ENCODE peak calls at places on chromosomes 2 and 18, in seven cellular contexts. F, W, K, P, H, D and X are unnamed samples.

GRCh38 chr18:76573325-76574025 is 78.4 kb upstream of the ZNF516 start:
- DNase-seq in W (no peak), D (no peak), K (no peak), H (no peak), F (peak), P (no peak), X (no peak)

GRCh38 chr2:9329497-9329896 is 93.8 kb downstream of the ITGB1BP1 start:
- DNase-seq in H (no peak), W (no peak), D (no peak), F (no peak), K (no peak), P (no peak), X (no peak)

GRCh38 chr2:181978351-181979150 is 7.1 kb upstream of the PPP1R1C start:
- DNase-seq in K (no peak), D (no peak), F (no peak), H (no peak), P (no peak), W (no peak), X (no peak)

GRCh38 chr2:8487461-8487932 is 194.4 kb upstream of the ID2 start:
- DNase-seq in H (no peak), D (no peak), K (no peak), F (no peak), P (no peak), W (no peak), X (no peak)

GRCh38 chr2:69007603-69008002 is 5.4 kb upstream of the ANTXR1 start:
- DNase-seq in D (no peak), W (no peak), K (no peak), F (no peak), H (no peak), P (no peak), X (no peak)

GRCh38 chr2:40746150-40746549 is 294.3 kb upstream of the SLC8A1 start:
- DNase-seq in W (no peak), K (no peak), P (no peak), F (no peak), D (no peak), H (no peak), X (no peak)

GRCh38 chr2:196884368-196884767 is 42.1 kb downstream of the PGAP1 start:
- DNase-seq in D (no peak), F (no peak), K (no peak), P (no peak), W (no peak), H (no peak), X (no peak)

GRCh38 chr2:160836755-160837154 is 323.5 kb upstream of the TANK start:
- DNase-seq in F (peak), W (no peak), K (no peak), P (no peak), H (no peak), D (no peak), X (no peak)

GRCh38 chr18:59846814-59847490 is 52.8 kb upstream of the PMAIP1 start:
- DNase-seq in K (peak), D (no peak), F (peak), W (no peak), P (no peak), H (no peak), X (no peak)

GRCh38 chr2:113878743-113879142 is 11.1 kb upstream of the ACTR3 start:
- DNase-seq in H (no peak), P (no peak), W (no peak), F (no peak), D (no peak), K (no peak), X (no peak)

GRCh38 chr2:158841839-158842238 is 46.7 kb downstream of the DAPL1 start:
- DNase-seq in K (no peak), F (no peak), P (no peak), W (no peak), D (no peak), H (no peak), X (no peak)

GRCh38 chr2:64036343-64036742 is 17.1 kb upstream of the VPS54 start:
- DNase-seq in F (peak), P (no peak), D (no peak), W (no peak), H (no peak), K (no peak), X (no peak)